ENCODE peak calls at places on chromosome 6, in eight cellular contexts. One of them, this sample, is unnamed. For H3K4me1, the result is how much of the 10 kb centered on the place peaks cover.

GRCh38 chr6:78947529-78947928 is 80.2 kb downstream of the IRAK1BP1 start:
- DNase-seq in pancreas: no peak
- DNase-seq in transverse colon: no peak
- DNase-seq in neural progenitor cell: no peak
- DNase-seq in IMR-90: peak
- DNase-seq in fibroblast of lung: peak
- DNase-seq in H9: no peak
- DNase-seq in lung: no peak
- DNase-seq in this sample: no peak

GRCh38 chr6:12147557-12148316 is 135.6 kb downstream of the HIVEP1 start:
- DNase-seq in pancreas: no peak
- DNase-seq in transverse colon: no peak
- DNase-seq in neural progenitor cell: no peak
- DNase-seq in IMR-90: peak
- DNase-seq in fibroblast of lung: peak
- DNase-seq in H9: no peak
- DNase-seq in lung: no peak
- DNase-seq in this sample: no peak

GRCh38 chr6:127118505-127119360 is at the start of gene RSPO3:
- DNase-seq in pancreas: peak
- DNase-seq in transverse colon: peak
- DNase-seq in neural progenitor cell: peak
- DNase-seq in IMR-90: peak
- DNase-seq in fibroblast of lung: peak
- DNase-seq in H9: peak
- DNase-seq in lung: no peak
- DNase-seq in this sample: no peak

GRCh38 chr6:11143394-11144371 is 32.2 kb upstream of the ERVFRD-1 start:
- DNase-seq in pancreas: no peak
- DNase-seq in transverse colon: peak
- DNase-seq in neural progenitor cell: no peak
- DNase-seq in IMR-90: peak
- DNase-seq in fibroblast of lung: peak
- DNase-seq in H9: no peak
- DNase-seq in lung: peak
- DNase-seq in this sample: peak

GRCh38 chr6:17744019-17744756 is 37.5 kb upstream of the NUP153 start:
- DNase-seq in pancreas: no peak
- DNase-seq in transverse colon: no peak
- DNase-seq in neural progenitor cell: no peak
- DNase-seq in IMR-90: no peak
- DNase-seq in fibroblast of lung: no peak
- DNase-seq in H9: no peak
- DNase-seq in lung: no peak
- DNase-seq in this sample: no peak

GRCh38 chr6:139126255-139126654 is 8.6 kb upstream of the HECA start:
- DNase-seq in pancreas: no peak
- DNase-seq in transverse colon: no peak
- DNase-seq in neural progenitor cell: no peak
- DNase-seq in IMR-90: peak
- DNase-seq in fibroblast of lung: peak
- DNase-seq in H9: no peak
- DNase-seq in lung: no peak
- DNase-seq in this sample: no peak

GRCh38 chr6:44054635-44055559 is 72.4 kb downstream of the MRPL14 start:
- DNase-seq in pancreas: no peak
- DNase-seq in transverse colon: no peak
- DNase-seq in neural progenitor cell: no peak
- DNase-seq in IMR-90: peak
- DNase-seq in fibroblast of lung: peak
- DNase-seq in H9: no peak
- DNase-seq in lung: no peak
- DNase-seq in this sample: no peak

GRCh38 chr6:129730477-129731165 is 20.6 kb upstream of the ARHGAP18 start:
- DNase-seq in pancreas: no peak
- DNase-seq in transverse colon: no peak
- DNase-seq in neural progenitor cell: peak
- DNase-seq in IMR-90: no peak
- DNase-seq in fibroblast of lung: no peak
- DNase-seq in H9: no peak
- DNase-seq in lung: no peak
- DNase-seq in this sample: no peak

GRCh38 chr6:12271997-12272396 is 18.2 kb upstream of the EDN1 start:
- DNase-seq in pancreas: no peak
- DNase-seq in transverse colon: no peak
- DNase-seq in neural progenitor cell: no peak
- DNase-seq in IMR-90: peak
- DNase-seq in fibroblast of lung: peak
- DNase-seq in H9: no peak
- DNase-seq in lung: no peak
- DNase-seq in this sample: no peak

GRCh38 chr6:81818778-81819491 is 66.5 kb upstream of the TENT5A start:
- DNase-seq in pancreas: no peak
- DNase-seq in transverse colon: no peak
- DNase-seq in neural progenitor cell: no peak
- DNase-seq in IMR-90: no peak
- DNase-seq in fibroblast of lung: no peak
- DNase-seq in H9: no peak
- DNase-seq in lung: no peak
- DNase-seq in this sample: no peak

GRCh38 chr6:67541591-67541990 is 1093.5 kb upstream of the ADGRB3 start:
- DNase-seq in pancreas: no peak
- DNase-seq in transverse colon: no peak
- DNase-seq in neural progenitor cell: no peak
- DNase-seq in IMR-90: no peak
- DNase-seq in fibroblast of lung: peak
- DNase-seq in H9: no peak
- DNase-seq in lung: no peak
- DNase-seq in this sample: no peak

GRCh38 chr6:1190361-1190760 is 121.5 kb upstream of the FOXQ1 start:
- DNase-seq in pancreas: no peak
- DNase-seq in transverse colon: no peak
- DNase-seq in neural progenitor cell: no peak
- DNase-seq in IMR-90: peak
- DNase-seq in fibroblast of lung: peak
- DNase-seq in H9: no peak
- DNase-seq in lung: no peak
- DNase-seq in this sample: no peak

GRCh38 chr6:49772296-49772695 is 14.8 kb downstream of the PGK2 start:
- DNase-seq in pancreas: no peak
- DNase-seq in transverse colon: no peak
- DNase-seq in neural progenitor cell: no peak
- DNase-seq in IMR-90: no peak
- DNase-seq in fibroblast of lung: no peak
- DNase-seq in H9: no peak
- DNase-seq in lung: no peak
- DNase-seq in this sample: no peak

GRCh38 chr6:163387317-163387716 is 27.2 kb upstream of the QKI start:
- DNase-seq in pancreas: no peak
- DNase-seq in transverse colon: no peak
- DNase-seq in neural progenitor cell: no peak
- DNase-seq in IMR-90: peak
- DNase-seq in fibroblast of lung: peak
- DNase-seq in H9: no peak
- DNase-seq in lung: no peak
- DNase-seq in this sample: no peak

GRCh38 chr6:158907931-158908330 is 88.8 kb upstream of the EZR start:
- DNase-seq in pancreas: no peak
- DNase-seq in transverse colon: no peak
- DNase-seq in neural progenitor cell: no peak
- DNase-seq in IMR-90: no peak
- DNase-seq in fibroblast of lung: no peak
- DNase-seq in H9: no peak
- DNase-seq in lung: no peak
- DNase-seq in this sample: no peak

GRCh38 chr6:14053776-14054175 is 63.8 kb upstream of the CD83 start:
- DNase-seq in pancreas: no peak
- DNase-seq in transverse colon: no peak
- DNase-seq in neural progenitor cell: no peak
- DNase-seq in IMR-90: peak
- DNase-seq in fibroblast of lung: peak
- DNase-seq in H9: no peak
- DNase-seq in lung: no peak
- DNase-seq in this sample: no peak

DNA sequence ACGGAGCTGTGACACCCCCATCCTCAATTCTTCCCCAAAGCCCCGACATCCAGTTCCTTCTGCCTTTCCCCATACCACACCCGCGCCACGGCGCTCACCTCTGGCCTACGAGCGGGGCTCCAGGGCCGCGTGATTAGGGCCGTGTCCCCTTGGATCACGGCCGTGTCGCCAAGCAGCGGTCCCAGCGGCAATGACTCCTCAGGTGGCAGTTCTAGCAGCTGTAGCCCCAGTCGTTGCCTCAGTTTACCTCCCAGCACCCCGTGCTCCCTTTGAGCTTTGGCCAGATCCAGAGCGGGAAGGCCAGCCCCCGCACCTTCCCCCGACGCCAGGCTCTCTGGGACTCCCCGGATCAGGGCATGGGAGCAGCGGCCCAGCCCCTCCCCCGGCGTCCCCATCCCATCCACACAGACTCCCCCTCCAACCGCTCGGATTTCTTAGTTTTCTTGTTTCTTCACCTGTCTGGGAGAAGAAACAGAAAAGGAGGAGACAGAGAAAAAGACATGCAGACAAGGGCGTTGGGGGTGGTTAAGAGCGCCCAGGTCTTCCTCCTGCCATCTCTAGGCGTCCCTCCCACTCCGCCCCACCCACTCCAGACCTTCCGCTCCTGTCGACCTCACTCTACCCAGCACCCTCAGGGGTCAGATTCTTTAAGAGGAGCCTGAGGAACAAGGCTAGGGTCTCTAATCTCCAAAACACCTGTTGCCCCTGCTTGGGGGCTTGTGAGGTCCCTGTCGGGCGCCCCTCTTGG is at the start of gene DDAH2:
- DNase-seq in pancreas: no peak
- DNase-seq in transverse colon: peak
- DNase-seq in neural progenitor cell: no peak
- DNase-seq in IMR-90: no peak
- DNase-seq in fibroblast of lung: no peak
- DNase-seq in H9: no peak
- DNase-seq in lung: no peak
- DNase-seq in this sample: peak
- TF ChIP-seq CTCF in pancreas: peak
- TF ChIP-seq CTCF in transverse colon: no peak
- TF ChIP-seq CTCF in neural progenitor cell: no peak
- TF ChIP-seq CTCF in IMR-90: no peak
- TF ChIP-seq CTCF in fibroblast of lung: peak
- TF ChIP-seq CTCF in H9: no peak
- TF ChIP-seq CTCF in lung: no peak
- TF ChIP-seq CTCF in this sample: no peak

DNA sequence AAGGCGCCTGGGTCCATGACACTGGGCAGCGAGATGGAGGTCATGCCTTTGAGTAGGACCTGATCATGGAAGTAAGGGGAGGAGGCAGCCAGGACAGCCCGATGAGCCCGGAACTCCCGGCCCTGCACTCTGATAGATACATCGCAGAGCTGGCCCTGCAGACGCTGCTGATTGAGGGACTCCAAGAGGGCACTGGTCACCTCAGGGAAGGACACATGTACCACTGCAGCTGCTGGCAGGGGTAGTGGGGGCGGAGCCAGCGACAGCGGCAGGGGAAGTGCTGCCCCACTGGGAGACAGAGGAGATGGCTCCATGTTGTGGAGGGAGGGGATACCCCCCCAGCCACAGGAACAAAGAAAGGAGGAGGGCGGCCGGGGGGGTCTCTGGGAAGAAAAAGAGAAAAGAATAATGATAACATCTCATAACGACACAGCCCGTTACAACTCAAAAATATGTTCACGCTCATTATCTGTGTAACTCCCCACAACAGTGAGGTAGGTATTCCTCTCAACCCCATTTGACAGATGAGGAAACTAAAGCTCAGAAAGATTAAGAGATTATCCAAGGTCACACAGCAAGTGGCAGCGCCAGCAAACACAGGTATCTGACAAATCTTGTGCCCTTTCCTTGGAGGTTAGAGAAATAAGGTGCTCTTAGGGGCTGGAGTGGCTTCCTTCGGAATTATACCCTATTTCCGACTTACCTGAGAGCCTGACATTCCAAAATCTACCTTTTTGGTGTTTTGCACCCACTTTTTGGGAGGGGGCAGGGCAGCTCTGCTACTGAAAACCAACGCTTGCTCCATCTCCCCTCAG is 734 bp downstream of the ZBTB22 start:
- DNase-seq in pancreas: peak
- DNase-seq in transverse colon: no peak
- DNase-seq in neural progenitor cell: peak
- DNase-seq in IMR-90: no peak
- DNase-seq in fibroblast of lung: no peak
- DNase-seq in H9: peak
- DNase-seq in lung: no peak
- DNase-seq in this sample: no peak
- H3K4me1 ChIP-seq in pancreas: under half
- H3K4me1 ChIP-seq in transverse colon: half or more
- H3K4me1 ChIP-seq in neural progenitor cell: under half
- H3K4me1 ChIP-seq in IMR-90: under half
- H3K4me1 ChIP-seq in fibroblast of lung: under half
- H3K4me1 ChIP-seq in H9: under half
- H3K4me1 ChIP-seq in lung: under half
- H3K4me1 ChIP-seq in this sample: under half

DNA sequence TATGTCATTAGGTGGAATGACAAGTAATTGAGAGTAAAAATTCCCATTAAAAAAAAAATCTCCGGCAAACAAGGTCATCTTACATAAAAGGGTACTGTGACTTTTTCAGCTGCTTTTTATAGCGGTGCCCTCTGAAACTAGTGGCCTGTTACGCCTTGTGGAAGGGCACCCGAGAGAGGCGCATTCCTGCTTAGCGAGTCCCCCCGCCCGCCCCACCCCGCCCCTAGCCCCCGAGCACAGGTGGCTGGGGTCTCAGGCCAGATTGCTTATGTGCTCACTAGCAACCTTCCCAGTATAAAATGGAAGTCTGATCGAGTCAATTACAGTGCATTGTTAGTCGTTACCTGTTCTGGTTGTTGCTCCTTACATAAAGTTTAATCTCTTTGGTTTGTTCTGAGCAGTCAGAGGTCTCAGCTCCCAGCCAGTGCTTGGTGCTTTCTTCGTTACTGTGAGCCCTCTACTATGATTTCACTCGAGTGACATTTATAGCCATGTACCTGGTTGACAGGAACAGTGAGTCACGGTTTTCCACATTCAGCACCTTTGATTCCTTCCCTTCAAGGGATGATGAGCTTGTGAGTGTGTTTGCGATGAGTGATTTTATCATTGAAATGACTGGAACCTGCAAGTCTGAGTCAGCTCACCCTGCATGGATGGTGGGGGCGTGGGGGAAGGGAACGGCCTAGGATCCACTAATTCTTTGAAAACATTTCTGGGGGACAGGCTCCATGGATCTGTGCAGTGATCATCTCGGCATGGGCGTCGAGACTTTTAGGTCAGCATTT is 47.6 kb downstream of the ZDHHC14 start:
- DNase-seq in pancreas: no peak
- DNase-seq in transverse colon: no peak
- DNase-seq in neural progenitor cell: peak
- DNase-seq in IMR-90: peak
- DNase-seq in fibroblast of lung: peak
- DNase-seq in H9: no peak
- DNase-seq in lung: no peak
- DNase-seq in this sample: no peak
- H3K27ac ChIP-seq in pancreas: no peak
- H3K27ac ChIP-seq in transverse colon: no peak
- H3K27ac ChIP-seq in neural progenitor cell: no peak
- H3K27ac ChIP-seq in IMR-90: no peak
- H3K27ac ChIP-seq in fibroblast of lung: no peak
- H3K27ac ChIP-seq in H9: no peak
- H3K27ac ChIP-seq in lung: no peak
- H3K27ac ChIP-seq in this sample: peak

GRCh38 chr6:167550936-167551633 is 226.2 kb downstream of the TTLL2 start:
- DNase-seq in pancreas: no peak
- DNase-seq in transverse colon: peak
- DNase-seq in neural progenitor cell: no peak
- DNase-seq in IMR-90: no peak
- DNase-seq in fibroblast of lung: no peak
- DNase-seq in H9: no peak
- DNase-seq in lung: peak
- DNase-seq in this sample: peak
- TF ChIP-seq CTCF in pancreas: no peak
- TF ChIP-seq CTCF in transverse colon: no peak
- TF ChIP-seq CTCF in neural progenitor cell: no peak
- TF ChIP-seq CTCF in IMR-90: no peak
- TF ChIP-seq CTCF in fibroblast of lung: no peak
- TF ChIP-seq CTCF in H9: no peak
- TF ChIP-seq CTCF in lung: no peak
- TF ChIP-seq CTCF in this sample: no peak

This sample was measured in heart right ventricle.